ENCODE peak calls at places on chromosomes 16 and 17, in five cellular contexts. H is H1, M is HepG2, C is GM12878, R is NT2/D1. Z is an unnamed sample.

GRCh38 chr17:58319181-58320162 is 9.1 kb downstream of the TSPOAP1 start:
- DNase-seq in H (no peak), M (no peak), R (no peak), C (no peak), Z (no peak)

GRCh38 chr16:64791756-64792155 is 330.1 kb downstream of the CDH11 start:
- DNase-seq in H (no peak), M (no peak), R (no peak), C (no peak), Z (no peak)

GRCh38 chr16:14283786-14284185 is 212.7 kb downstream of the MRTFB start:
- DNase-seq in M (no peak), H (peak; percentile 61), R (no peak), C (no peak), Z (no peak)

GRCh38 chr17:76567634-76568432 is 17.8 kb downstream of the ST6GALNAC2 start:
- DNase-seq in H (no peak), M (peak; percentile 60), R (no peak), C (no peak), Z (no peak)

GRCh38 chr17:31843382-31843780 is 15.7 kb downstream of the COPRS start:
- DNase-seq in C (no peak), H (no peak), R (no peak), M (no peak), Z (no peak)

GRCh38 chr17:58328195-58329034 is at the start of gene TSPOAP1:
- DNase-seq in M (no peak), C (peak; percentile 95), R (no peak), H (peak; percentile 84), Z (no peak)

GRCh38 chr17:77836557-77837041 is 121.9 kb upstream of the TNRC6C start:
- DNase-seq in M (no peak), H (no peak), C (no peak), R (no peak), Z (no peak)

GRCh38 chr17:21463204-21463661 is 87.1 kb downstream of the KCNJ12 start:
- DNase-seq in C (no peak), R (no peak), M (no peak), H (no peak), Z (no peak)

GRCh38 chr17:38914741-38915638 is 10.4 kb upstream of the LASP1NB start:
- DNase-seq in R (no peak), M (peak; percentile 93), H (no peak), C (no peak), Z (no peak)

GRCh38 chr17:185445-186138 is 4.1 kb upstream of the DOC2B start:
- DNase-seq in R (no peak), M (no peak), C (no peak), H (no peak), Z (no peak)
- TF ChIP-seq SUZ12 in R (no peak), M (no peak), C (no peak), H (no peak), Z (no peak)

GRCh38 chr17:81921996-81922565 is 4.1 kb upstream of the SIRT7 start:
- DNase-seq in R (no peak), M (no peak), H (no peak), C (no peak), Z (no peak)

GRCh38 chr17:81921531-81921862 is 3.5 kb upstream of the SIRT7 start:
- DNase-seq in R (no peak), C (no peak), M (no peak), H (no peak), Z (no peak)

GRCh38 chr17:81920612-81921530 is 2.9 kb upstream of the SIRT7 start:
- DNase-seq in M (no peak), H (no peak), R (no peak), C (no peak), Z (no peak)

GRCh38 chr17:81917565-81918332 is at the start of gene SIRT7:
- DNase-seq in M (peak; percentile 72), R (peak; percentile 40), C (peak; percentile 45), H (peak; percentile 83), Z (peak; percentile 97)

GRCh38 chr17:81918762-81919545 is 978 bp upstream of the SIRT7 start:
- DNase-seq in M (no peak), H (no peak), C (no peak), R (no peak), Z (no peak)
- TF ChIP-seq SUZ12 in M (no peak), H (no peak), C (no peak), R (no peak), Z (no peak)

DNA sequence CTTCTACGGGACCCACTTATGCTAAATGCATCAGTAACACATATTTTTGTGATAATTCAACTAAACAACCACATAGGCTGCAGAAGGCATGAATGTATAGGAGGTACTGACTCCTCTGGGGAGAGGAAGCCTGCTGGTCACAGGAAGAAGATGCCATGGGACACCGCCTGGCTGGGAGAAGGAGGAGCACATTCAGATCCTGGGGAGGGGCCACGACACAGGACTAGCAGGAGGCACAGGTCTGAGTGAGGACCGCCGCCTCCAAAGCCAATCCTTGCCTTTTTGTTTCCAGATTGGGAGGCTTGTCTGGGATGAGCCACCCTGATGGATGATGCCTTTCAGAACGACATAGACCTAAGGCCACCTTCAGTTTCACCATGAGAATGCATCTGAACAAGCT is 34.6 kb downstream of the MBTPS1 start:
- DNase-seq in C (no peak), H (no peak), M (no peak), R (no peak), Z (no peak)
- TF ChIP-seq SUZ12 in C (no peak), H (no peak), M (no peak), R (no peak), Z (no peak)

DNA sequence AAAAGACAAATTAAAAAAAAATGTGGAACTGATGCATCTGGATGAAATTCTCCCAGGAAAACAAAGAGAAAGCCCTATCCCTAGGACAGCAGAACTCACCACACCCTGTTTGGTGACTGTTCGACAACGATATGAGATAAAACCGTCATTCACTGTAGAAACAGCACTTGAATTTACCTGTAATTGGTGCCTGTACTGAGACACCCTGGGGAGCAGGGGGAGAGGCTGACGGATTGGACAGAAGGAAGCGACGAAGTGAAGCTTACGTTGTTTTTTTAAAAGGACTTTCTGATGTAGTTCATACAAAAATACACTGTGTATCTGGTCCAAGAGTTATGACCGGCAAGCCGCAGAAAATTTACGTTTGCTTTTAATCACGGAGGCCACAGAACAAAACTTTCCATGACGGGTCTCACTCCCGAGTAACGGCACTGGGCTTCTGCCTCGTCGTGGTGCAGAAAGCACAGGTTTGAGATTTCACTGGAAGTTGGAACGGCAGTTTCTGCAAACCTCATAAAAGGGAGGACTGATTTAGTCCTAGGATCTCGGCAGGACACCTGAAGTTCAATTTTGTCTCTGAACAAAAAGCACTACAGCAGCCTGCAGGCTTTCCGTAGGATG is 9.7 kb downstream of the NXN start:
- DNase-seq in M (no peak), C (no peak), H (no peak), R (no peak), Z (peak; percentile 30)
- TF ChIP-seq SUZ12 in M (no peak), C (no peak), H (no peak), R (no peak), Z (no peak)

GRCh38 chr17:50957600-50958575 is 91.7 kb upstream of the TOB1 start:
- DNase-seq in C (no peak), R (no peak), M (no peak), H (no peak), Z (no peak)

GRCh38 chr17:50955667-50956120 is 89.5 kb upstream of the TOB1 start:
- DNase-seq in M (no peak), R (no peak), H (peak; percentile 39), C (no peak), Z (no peak)

GRCh38 chr17:50956750-50957523 is 90.8 kb upstream of the TOB1 start:
- DNase-seq in H (peak; percentile 81), R (peak; percentile 33), C (no peak), M (peak; percentile 70), Z (peak; percentile 83)

GRCh38 chr17:50955160-50955559 is 89.0 kb upstream of the TOB1 start:
- DNase-seq in M (no peak), R (no peak), H (no peak), C (no peak), Z (no peak)

GRCh38 chr17:50956409-50956749 is 90.2 kb upstream of the TOB1 start:
- DNase-seq in M (no peak), H (no peak), C (no peak), R (no peak), Z (no peak)
- TF ChIP-seq SUZ12 in M (no peak), H (no peak), C (no peak), R (no peak), Z (no peak)

DNA sequence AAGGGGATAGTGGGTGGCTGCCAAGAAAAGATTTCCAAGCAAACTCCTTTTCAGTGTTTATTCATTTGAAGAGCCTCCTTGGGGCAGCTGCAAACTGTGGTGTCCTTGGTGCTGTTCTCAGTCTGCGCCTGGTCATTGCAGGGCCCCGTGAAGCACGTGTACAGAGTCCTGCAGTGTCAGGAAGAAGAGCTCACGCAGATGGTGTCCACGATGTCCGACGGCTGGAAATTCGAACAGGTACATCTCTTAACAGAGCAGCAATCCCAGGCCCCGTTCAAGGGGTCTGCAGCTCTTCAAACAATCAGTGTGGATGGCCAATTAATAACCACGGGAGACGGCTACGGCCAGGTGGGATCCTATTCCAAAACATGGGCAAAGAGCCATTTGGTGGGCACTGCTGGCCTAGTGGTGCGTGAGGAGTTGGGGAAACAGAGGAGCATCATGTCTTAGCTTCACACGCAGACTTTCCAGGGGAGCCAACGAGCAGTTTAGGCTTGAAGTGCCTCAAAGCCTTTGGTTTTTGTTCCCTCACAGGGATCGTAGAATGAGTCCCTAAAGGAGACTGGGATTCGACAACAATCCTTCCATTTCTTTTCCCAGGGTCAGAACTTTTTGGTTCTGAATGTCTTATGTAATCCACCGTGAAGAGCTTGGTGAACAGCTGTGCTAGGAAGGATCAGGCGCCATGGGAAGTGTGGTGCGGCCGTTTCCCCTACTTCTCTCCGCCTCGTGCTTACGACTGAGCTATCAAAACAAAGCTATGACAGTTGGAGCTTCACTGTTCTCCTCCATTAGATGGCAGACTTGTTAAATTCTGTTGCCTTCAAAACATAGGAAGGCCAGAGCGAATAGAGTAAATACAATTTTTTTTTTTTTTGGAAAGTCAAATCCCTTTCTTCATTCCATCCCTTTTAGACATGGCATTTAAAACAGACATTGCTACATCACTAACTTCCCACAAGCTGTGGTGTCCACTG is 12.6 kb downstream of the KCTD2 start:
- DNase-seq in H (no peak), M (peak; percentile 45), R (no peak), C (no peak), Z (no peak)
- TF ChIP-seq SUZ12 in H (no peak), M (no peak), R (no peak), C (no peak), Z (no peak)

DNA sequence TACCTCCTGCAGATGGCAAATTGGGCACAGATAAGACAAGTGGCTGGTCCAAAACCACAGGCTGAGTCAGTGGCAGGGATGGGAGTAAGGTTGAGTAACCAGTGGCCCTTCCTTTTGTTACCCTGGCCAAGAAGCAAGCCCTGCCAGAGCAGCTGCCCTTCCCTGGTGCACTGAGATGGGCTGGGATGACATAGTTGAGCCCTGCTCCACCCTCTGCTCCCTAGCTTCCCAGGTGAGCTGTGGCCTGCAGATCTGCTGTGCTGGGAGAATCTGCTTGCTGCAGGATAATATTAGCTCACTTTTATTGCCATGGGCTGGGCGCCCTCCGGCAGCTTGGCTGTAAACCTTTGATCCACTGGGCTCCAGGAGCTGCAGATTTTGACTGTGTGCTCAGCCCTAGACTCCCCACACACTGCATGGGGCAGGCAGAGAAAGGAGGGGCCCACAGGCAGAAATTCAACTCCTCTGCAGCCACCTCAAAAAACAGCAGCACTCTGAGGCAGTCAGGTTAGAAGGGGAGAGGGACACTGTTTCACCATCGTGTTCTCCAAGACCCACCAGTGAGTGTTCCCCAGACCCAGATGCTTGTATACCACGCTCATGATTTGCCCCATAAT is 101.8 kb downstream of the CBLN1 start:
- DNase-seq in R (no peak), H (no peak), C (no peak), M (no peak), Z (no peak)
- TF ChIP-seq SUZ12 in R (no peak), H (no peak), C (no peak), M (no peak), Z (no peak)

Z was measured in HEK293T.